ENCODE peak calls at places on chromosomes 7 and 10, in six cellular contexts. X is GM12878, D is upper lobe of left lung, M is A549, Y is sigmoid colon, H is SK-N-SH. Z is an unnamed sample.

GRCh38 chr7:40676220-40676619 is 541.4 kb downstream of the SUGCT start:
- DNase-seq in X (no peak), D (no peak), M (no peak), Y (no peak), H (no peak), Z (no peak)

GRCh38 chr7:28329616-28330373 is 82.5 kb upstream of the CREB5 start:
- DNase-seq in X (no peak), D (no peak), M (no peak), Y (no peak), H (no peak), Z (peak; percentile 21)

GRCh38 chr7:117975436-117975835 is 102.2 kb upstream of the CTTNBP2 start:
- DNase-seq in X (no peak), D (no peak), M (no peak), Y (no peak), H (no peak), Z (no peak)

GRCh38 chr7:128381161-128381821 is 19.8 kb upstream of the PRRT4 start:
- DNase-seq in X (no peak), D (peak; percentile 41), M (no peak), Y (no peak), H (peak; percentile 76), Z (no peak)

GRCh38 chr10:11017575-11018425 is at the start of gene CELF2:
- DNase-seq in X (no peak), D (peak; percentile 94), M (no peak), Y (peak; percentile 81), H (peak; percentile 67), Z (peak; percentile 82)

GRCh38 chr10:86025509-86025908 is 341.1 kb downstream of the GRID1 start:
- DNase-seq in X (no peak), D (no peak), M (no peak), Y (no peak), H (no peak), Z (no peak)

GRCh38 chr7:91465595-91466061 is 201.4 kb downstream of the FZD1 start:
- DNase-seq in X (no peak), D (no peak), M (no peak), Y (no peak), H (no peak), Z (no peak)

GRCh38 chr10:133260895-133261725 is 15.6 kb downstream of the ADAM8 start:
- DNase-seq in X (no peak), D (peak; percentile 92), M (peak; percentile 73), Y (peak; percentile 82), H (peak; percentile 83), Z (peak; percentile 71)

GRCh38 chr7:119270045-119270464 is 1002.9 kb upstream of the KCND2 start:
- DNase-seq in X (no peak), D (no peak), M (peak; percentile 3), Y (peak; percentile 57), H (peak; percentile 47), Z (peak; percentile 19)

GRCh38 chr7:126635545-126635944 is 617.2 kb downstream of the GRM8 start:
- DNase-seq in X (no peak), D (no peak), M (no peak), Y (no peak), H (no peak), Z (no peak)

GRCh38 chr10:18875480-18875879 is 173.1 kb upstream of the MALRD1 start:
- DNase-seq in X (no peak), D (no peak), M (no peak), Y (no peak), H (no peak), Z (no peak)

GRCh38 chr7:4210821-4211220 is 471.3 kb upstream of the FOXK1 start:
- DNase-seq in X (no peak), D (no peak), M (no peak), Y (no peak), H (no peak), Z (no peak)

GRCh38 chr10:13161267-13162012 is at the start of gene MCM10:
- DNase-seq in X (peak; percentile 96), D (peak; percentile 96), M (peak; percentile 98), Y (peak; percentile 99), H (peak; percentile 96), Z (peak; percentile 99)
- TF ChIP-seq EP300 in X (no peak), D (no peak), M (no peak), Y (peak; percentile 56), H (no peak), Z (no peak)

GRCh38 chr7:32145911-32146310 is 75.7 kb upstream of the PDE1C start:
- DNase-seq in X (no peak), D (no peak), M (no peak), Y (no peak), H (no peak), Z (no peak)

GRCh38 chr7:32143271-32143670 is 73.1 kb upstream of the PDE1C start:
- DNase-seq in X (no peak), D (no peak), M (no peak), Y (no peak), H (no peak), Z (no peak)

GRCh38 chr7:32142649-32143048 is 72.4 kb upstream of the PDE1C start:
- DNase-seq in X (no peak), D (no peak), M (no peak), Y (no peak), H (no peak), Z (no peak)

GRCh38 chr7:32140540-32140939 is 70.3 kb upstream of the PDE1C start:
- DNase-seq in X (no peak), D (no peak), M (no peak), Y (no peak), H (no peak), Z (no peak)
- TF ChIP-seq CTCF in X (no peak), D (no peak), M (no peak), Y (no peak), H (peak; percentile 23), Z (no peak)

GRCh38 chr7:5284304-5285281 is 1.9 kb downstream of the SLC29A4 start:
- DNase-seq in X (peak; percentile 4), D (peak; percentile 81), M (peak; percentile 83), Y (no peak), H (peak; percentile 90), Z (peak; percentile 56)
- TF ChIP-seq EP300 in X (no peak), D (no peak), M (no peak), Y (no peak), H (no peak), Z (no peak)

DNA sequence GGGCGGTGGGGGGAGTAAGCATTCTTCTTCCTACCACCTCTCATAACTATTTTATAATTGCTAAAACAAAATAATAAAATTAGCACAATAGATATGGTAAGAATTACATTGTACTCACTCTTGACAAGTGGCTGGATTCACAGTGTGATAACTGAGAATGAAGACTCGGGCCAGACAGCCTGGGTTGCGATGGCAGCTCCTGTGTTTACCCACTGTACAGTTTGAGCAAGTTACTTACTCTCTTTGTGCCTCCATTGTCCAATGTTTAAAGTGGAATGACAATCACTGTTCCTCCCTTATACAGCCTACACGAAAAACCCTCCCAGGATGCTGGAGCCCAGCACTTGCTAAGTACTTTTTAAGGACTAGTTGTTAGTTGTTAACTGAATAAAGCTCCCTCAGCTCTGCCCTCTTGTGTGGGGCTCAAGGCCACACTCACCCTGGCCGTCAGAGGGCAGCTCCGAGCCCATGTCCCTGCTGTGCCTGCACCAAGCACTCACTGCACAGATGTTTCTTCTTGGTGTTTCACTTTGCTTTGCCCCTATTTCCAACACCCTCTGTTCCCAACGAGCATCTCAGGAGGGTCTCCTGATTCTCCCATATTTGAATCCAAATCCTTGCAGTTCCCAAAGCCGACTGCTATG is 56.4 kb upstream of the NPS start:
- DNase-seq in X (no peak), D (no peak), M (peak; percentile 24), Y (no peak), H (no peak), Z (no peak)
- TF ChIP-seq CTCF in X (no peak), D (no peak), M (peak; percentile 37), Y (no peak), H (peak; percentile 14), Z (no peak)

DNA sequence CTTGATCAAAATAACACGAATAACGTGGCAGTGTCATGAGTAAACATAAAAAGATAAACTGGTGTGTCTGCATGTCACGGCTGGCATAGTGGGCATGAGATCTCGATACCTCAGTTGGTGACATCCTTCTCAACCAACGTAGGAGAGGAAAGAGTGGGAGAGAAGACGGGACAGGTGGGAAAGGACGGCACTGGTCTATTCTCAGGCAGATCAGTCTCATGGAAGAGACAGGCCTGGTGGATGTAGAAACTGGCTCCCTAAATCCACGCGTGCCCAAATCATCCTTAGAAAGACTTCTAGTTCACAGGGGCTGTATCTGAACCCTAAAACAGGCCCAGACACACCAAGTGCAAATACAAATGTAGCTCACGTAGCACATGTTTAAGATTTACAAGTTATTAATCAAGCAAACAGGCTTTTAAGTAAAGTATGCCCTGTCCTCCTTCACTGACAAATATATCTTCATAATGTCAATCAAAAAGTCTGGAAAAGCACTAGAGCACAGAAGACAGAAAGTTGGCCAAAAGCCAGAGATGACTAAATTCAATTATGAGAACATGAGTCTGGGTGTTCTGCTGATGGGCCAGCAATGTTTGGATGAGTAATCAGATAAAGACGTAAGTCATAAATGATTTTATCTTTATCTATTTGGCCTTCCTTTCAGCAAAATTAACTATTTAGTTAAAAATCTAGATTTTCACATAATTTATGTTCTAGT is 56.3 kb downstream of the SFMBT2 start:
- DNase-seq in X (no peak), D (no peak), M (peak; percentile 78), Y (no peak), H (peak; percentile 62), Z (no peak)
- TF ChIP-seq EP300 in X (no peak), D (no peak), M (peak; percentile 76), Y (no peak), H (no peak), Z (no peak)

DNA sequence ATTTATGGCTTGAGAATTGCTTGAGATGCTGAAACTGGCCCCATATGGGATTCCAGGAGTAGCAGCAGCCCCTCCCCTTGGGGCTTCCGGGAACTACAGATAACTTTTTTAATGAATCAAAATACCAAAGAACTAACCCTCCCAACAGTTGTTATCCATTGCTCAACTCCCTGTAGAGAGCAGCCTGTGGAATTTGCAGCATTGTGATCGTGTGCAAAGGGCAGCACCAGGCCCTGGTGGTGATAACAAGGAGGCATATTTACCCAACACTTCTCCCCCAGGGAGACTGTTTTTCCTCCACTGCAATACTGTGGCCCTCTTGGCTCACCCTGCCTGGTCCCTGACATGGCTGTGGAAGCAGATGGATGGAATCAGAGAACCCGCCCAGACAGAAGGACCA is 196.2 kb downstream of the PLXNA4 start:
- DNase-seq in X (no peak), D (no peak), M (no peak), Y (no peak), H (no peak), Z (no peak)
- TF ChIP-seq CTCF in X (no peak), D (no peak), M (no peak), Y (no peak), H (no peak), Z (no peak)

GRCh38 chr10:77496941-77497420 is 140.6 kb downstream of the KCNMA1 start:
- DNase-seq in X (no peak), D (no peak), M (no peak), Y (no peak), H (no peak), Z (no peak)

GRCh38 chr10:77494789-77495541 is 142.6 kb downstream of the KCNMA1 start:
- DNase-seq in X (no peak), D (no peak), M (no peak), Y (no peak), H (no peak), Z (no peak)

GRCh38 chr10:77490915-77491314 is 146.7 kb downstream of the KCNMA1 start:
- DNase-seq in X (no peak), D (no peak), M (no peak), Y (no peak), H (no peak), Z (no peak)

GRCh38 chr10:77493239-77493806 is 144.3 kb downstream of the KCNMA1 start:
- DNase-seq in X (no peak), D (no peak), M (no peak), Y (no peak), H (no peak), Z (no peak)

GRCh38 chr10:77493851-77494788 is 143.5 kb downstream of the KCNMA1 start:
- DNase-seq in X (no peak), D (no peak), M (peak; percentile 36), Y (no peak), H (peak; percentile 69), Z (no peak)
- TF ChIP-seq EP300 in X (peak; percentile 22), D (no peak), M (no peak), Y (no peak), H (no peak), Z (no peak)

Z was measured in transverse colon.